ENCODE peak calls at places on chromosomes 4 and X, in four cellular contexts. I is HCT116, S is K562, W is HepG2. J is an unnamed sample.

GRCh38 chrX:106874075-106874474 is 29.1 kb downstream of the RIPPLY1 start:
- DNase-seq in S (no peak), I (no peak), W (peak), J (no peak)

GRCh38 chr4:36325499-36325898 is 44.1 kb downstream of the DTHD1 start:
- DNase-seq in I (no peak), S (no peak), W (no peak), J (no peak)

GRCh38 chr4:81682492-81682891 is 210.8 kb upstream of the RASGEF1B start:
- DNase-seq in I (no peak), S (no peak), W (no peak), J (no peak)

GRCh38 chrX:130013661-130014060 is 31.2 kb downstream of the BCORL1 start:
- DNase-seq in S (no peak), I (no peak), W (no peak), J (no peak)

GRCh38 chr4:83964996-83965541 is 429.2 kb downstream of the GPAT3 start:
- DNase-seq in I (no peak), S (no peak), W (no peak), J (no peak)

GRCh38 chrX:47540754-47541538 is 20.1 kb upstream of the ARAF start:
- DNase-seq in W (peak), S (peak), I (peak), J (peak)

GRCh38 chr4:184363258-184363657 is 111.1 kb downstream of the IRF2 start:
- DNase-seq in I (no peak), W (no peak), S (no peak), J (no peak)

GRCh38 chr4:74433043-74433442 is 11.9 kb upstream of the AREG start:
- DNase-seq in W (no peak), S (no peak), I (no peak), J (no peak)

GRCh38 chrX:106899841-106900240 is 3.3 kb downstream of the RIPPLY1 start:
- DNase-seq in I (no peak), W (no peak), S (no peak), J (no peak)

GRCh38 chrX:81229901-81230300 is 28.0 kb downstream of the SH3BGRL start:
- DNase-seq in W (no peak), I (no peak), S (no peak), J (no peak)

GRCh38 chr4:152189451-152190179 is 346.3 kb downstream of the FBXW7 start:
- DNase-seq in W (no peak), S (no peak), I (no peak), J (no peak)

GRCh38 chrX:40434947-40435346 is 145.8 kb upstream of the ATP6AP2 start:
- DNase-seq in S (peak), I (no peak), W (no peak), J (no peak)

GRCh38 chrX:99603076-99603814 is 806.8 kb downstream of the PCDH19 start:
- DNase-seq in W (no peak), S (no peak), I (no peak), J (no peak)

GRCh38 chrX:50700921-50701320 is 113.1 kb downstream of the SHROOM4 start:
- DNase-seq in I (no peak), S (no peak), W (no peak), J (no peak)

GRCh38 chrX:106404512-106404911 is 207.3 kb upstream of the RADX start:
- DNase-seq in I (peak), W (no peak), S (no peak), J (no peak)

GRCh38 chrX:125131146-125131545 is 188.5 kb upstream of the TEX13C start:
- DNase-seq in S (no peak), W (peak), I (no peak), J (no peak)

GRCh38 chr4:186015212-186015817 is 53.6 kb upstream of the TLR3 start:
- DNase-seq in W (no peak), I (no peak), S (no peak), J (no peak)

GRCh38 chrX:143081231-143081630 is 55.5 kb downstream of the SPANXN4 start:
- DNase-seq in I (no peak), S (no peak), W (no peak), J (no peak)

GRCh38 chrX:22674947-22675346 is 324.8 kb upstream of the DDX53 start:
- DNase-seq in W (no peak), S (no peak), I (no peak), J (no peak)

GRCh38 chr4:99710681-99711345 is 53.2 kb upstream of the C4orf54 start:
- DNase-seq in I (no peak), S (no peak), W (no peak), J (no peak)

GRCh38 chr4:145976680-145977079 is 38.1 kb upstream of the ZNF827 start:
- DNase-seq in I (no peak), S (no peak), W (no peak), J (no peak)

DNA sequence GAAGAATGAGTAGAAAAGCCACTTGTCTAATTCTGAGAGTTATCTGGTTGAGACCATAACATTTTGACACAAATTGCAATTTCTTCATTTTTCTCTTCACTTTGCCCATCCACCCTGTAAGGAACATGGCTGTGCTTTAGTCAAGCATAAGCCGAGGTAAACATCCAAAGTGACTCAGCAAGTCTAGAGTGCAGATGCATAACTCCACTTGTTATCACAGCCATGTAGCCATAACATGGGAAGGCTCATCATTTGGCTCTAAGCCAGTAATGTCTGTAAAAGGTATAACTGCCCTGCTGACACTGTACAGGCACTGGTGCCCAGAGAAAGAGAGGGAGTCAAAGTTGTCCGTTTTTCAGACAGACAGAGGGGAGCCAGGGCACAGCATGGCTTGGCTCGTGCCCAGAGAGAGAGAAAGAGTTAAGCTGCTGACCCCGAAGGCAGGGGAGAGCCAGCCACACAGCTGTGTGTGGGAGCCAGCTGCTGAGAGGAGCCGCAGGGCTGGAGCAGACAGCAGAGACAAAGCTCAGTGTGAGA is 76.9 kb upstream of the EXOC1L start:
- DNase-seq in I (no peak), W (peak), S (no peak), J (no peak)
- TF ChIP-seq TCF7L2 in I (no peak), W (no peak), S (no peak), J (no peak)

GRCh38 chrX:119784747-119785446 is 6.5 kb downstream of the RPL39 start:
- DNase-seq in I (no peak), W (no peak), S (peak), J (peak)
- TF ChIP-seq POLR2AphosphoS5 in I (no peak), W (peak), S (peak), J (no peak)

DNA sequence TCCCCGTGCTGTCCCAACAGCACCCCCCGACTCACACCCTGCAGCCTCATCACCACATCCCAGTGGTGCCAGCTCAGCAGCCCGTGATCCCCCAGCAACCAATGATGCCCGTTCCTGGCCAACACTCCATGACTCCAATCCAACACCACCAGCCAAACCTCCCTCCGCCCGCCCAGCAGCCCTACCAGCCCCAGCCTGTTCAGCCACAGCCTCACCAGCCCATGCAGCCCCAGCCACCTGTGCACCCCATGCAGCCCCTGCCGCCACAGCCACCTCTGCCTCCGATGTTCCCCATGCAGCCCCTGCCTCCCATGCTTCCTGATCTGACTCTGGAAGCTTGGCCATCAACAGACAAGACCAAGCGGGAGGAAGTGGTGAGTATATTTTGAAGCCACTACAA is 5.4 kb downstream of the AMELX start:
- DNase-seq in W (no peak), S (no peak), I (no peak), J (no peak)
- TF ChIP-seq TCF7L2 in W (no peak), S (no peak), I (no peak), J (no peak)

GRCh38 chr4:8228319-8229250 is 29.5 kb downstream of the SH3TC1 start:
- DNase-seq in W (no peak), S (peak), I (no peak), J (no peak)
- TF ChIP-seq POLR2AphosphoS5 in W (no peak), S (no peak), I (no peak), J (no peak)

GRCh38 chrX:137573356-137574101 is 7.6 kb downstream of the ZIC3 start:
- DNase-seq in I (no peak), W (no peak), S (no peak), J (no peak)
- TF ChIP-seq TCF7L2 in I (no peak), W (no peak), S (no peak), J (no peak)

DNA sequence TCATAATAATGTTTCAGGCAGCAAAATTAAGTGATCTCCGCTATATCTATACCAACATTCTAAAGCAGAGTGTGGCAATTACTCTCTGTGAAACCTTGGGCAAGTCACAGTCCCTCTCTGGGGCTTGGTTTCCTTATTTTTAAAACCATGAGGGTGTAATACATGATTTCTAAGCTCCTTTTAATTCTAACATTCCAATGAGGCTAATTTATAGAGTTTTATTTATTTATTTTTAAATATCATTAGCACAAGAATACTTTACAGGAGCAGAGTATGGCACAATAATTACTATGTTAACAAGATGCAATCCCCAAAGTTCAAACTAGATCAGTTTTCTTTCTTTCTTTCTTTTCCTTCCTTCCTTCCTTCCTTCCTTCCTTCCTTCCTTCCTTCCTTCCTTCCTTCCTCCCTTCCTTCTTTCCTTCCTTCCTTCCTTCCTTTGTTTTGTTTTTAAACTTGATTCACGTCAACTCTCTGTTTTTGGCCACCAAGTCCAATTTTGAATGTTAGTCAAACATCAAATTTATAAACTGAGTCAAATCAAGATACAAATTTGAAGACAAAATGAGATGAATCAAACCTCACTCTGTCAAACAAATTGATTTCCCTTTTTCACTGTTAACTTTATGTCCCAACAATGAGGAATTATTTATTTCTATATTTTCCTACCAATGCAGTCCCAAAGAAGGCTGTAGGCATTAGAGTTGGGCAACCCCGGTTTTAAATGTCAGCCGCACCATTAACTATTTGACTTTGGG is 50.2 kb upstream of the GPR174 start:
- DNase-seq in I (no peak), W (no peak), S (no peak), J (no peak)
- TF ChIP-seq POLR2AphosphoS5 in I (no peak), W (no peak), S (no peak), J (no peak)

J was measured in Panc1.